ENCODE peak calls at places on chromosome 19, in ten cellular contexts. H is AG04450, T is body of pancreas, D is psoas muscle, E is ascending aorta, X is mucosa of descending colon, U is HFF-Myc, W is upper lobe of right lung, B is uterus, L is RWPE1. F is an unnamed sample.

GRCh38 chr19:38004505-38005223 is 97.7 kb downstream of the SIPA1L3 start:
- DNase-seq in X (peak), E (peak), U (peak), H (peak), L (peak), B (peak), T (peak), D (peak), W (peak), F (peak)

GRCh38 chr19:34474233-34474989 is 7.1 kb upstream of the WTIP start:
- DNase-seq in T (no peak), L (no peak), B (no peak), X (no peak), W (no peak), H (no peak), E (no peak), D (no peak), U (no peak), F (no peak)

GRCh38 chr19:47437500-47437899 is 18.2 kb upstream of the MEIS3 start:
- DNase-seq in D (no peak), E (no peak), W (no peak), H (no peak), B (no peak), T (no peak), X (no peak), L (no peak), U (no peak), F (no peak)

GRCh38 chr19:8036438-8037099 is 16.0 kb upstream of the CCL25 start:
- DNase-seq in B (no peak), L (no peak), D (no peak), X (no peak), W (no peak), E (no peak), U (no peak), T (no peak), H (no peak), F (no peak)

GRCh38 chr19:30144242-30144758 is 202.3 kb downstream of the URI1 start:
- DNase-seq in T (no peak), D (no peak), B (no peak), E (no peak), L (no peak), W (no peak), U (no peak), X (peak), H (no peak), F (no peak)

GRCh38 chr19:44212865-44213346 is 574 bp downstream of the ZNF227 start:
- DNase-seq in T (no peak), W (no peak), D (no peak), U (peak), H (no peak), E (no peak), X (no peak), B (no peak), L (peak), F (no peak)

GRCh38 chr19:39199025-39199424 is 2.3 kb downstream of the NCCRP1 start:
- DNase-seq in E (no peak), L (no peak), W (peak), U (no peak), B (peak), H (peak), X (no peak), D (no peak), T (peak), F (no peak)

GRCh38 chr19:32863841-32864240 is 5.7 kb downstream of the SLC7A9 start:
- DNase-seq in B (no peak), X (no peak), T (no peak), D (no peak), L (no peak), H (no peak), W (peak), U (no peak), E (no peak), F (no peak)

GRCh38 chr19:49459388-49459787 is 6.4 kb downstream of the ALDH16A1 start:
- DNase-seq in T (no peak), B (no peak), H (no peak), X (no peak), U (no peak), D (no peak), E (no peak), W (no peak), L (no peak), F (no peak)

GRCh38 chr19:31285744-31286143 is 63.5 kb downstream of the TSHZ3 start:
- DNase-seq in W (peak), B (peak), E (peak), T (no peak), U (no peak), L (no peak), D (no peak), X (no peak), H (peak), F (no peak)

GRCh38 chr19:2976609-2977000 is 759 bp upstream of the TLE6 start:
- DNase-seq in B (no peak), X (no peak), W (no peak), U (no peak), E (no peak), H (no peak), L (no peak), D (no peak), T (no peak), F (no peak)
- TF ChIP-seq CTCF in B (no peak), X (no peak), W (no peak), U (no peak), E (no peak), H (no peak), L (no peak), D (no peak), T (no peak), F (no peak)

GRCh38 chr19:18915639-18916038 is 3.5 kb downstream of the COPE start:
- DNase-seq in D (peak), H (no peak), L (no peak), W (no peak), U (no peak), E (no peak), T (peak), X (peak), B (no peak), F (no peak)
- TF ChIP-seq CTCF in D (peak), H (peak), L (no peak), W (peak), U (peak), E (no peak), T (no peak), X (no peak), B (peak), F (peak)

GRCh38 chr19:13899912-13900584 is 5.9 kb downstream of the BRME1 start:
- DNase-seq in X (no peak), W (no peak), H (no peak), U (no peak), E (no peak), T (no peak), B (no peak), D (no peak), L (no peak), F (no peak)

GRCh38 chr19:13902993-13903555 is 2.8 kb downstream of the BRME1 start:
- DNase-seq in B (no peak), U (no peak), D (no peak), T (no peak), X (no peak), E (no peak), W (no peak), H (no peak), L (no peak), F (no peak)

GRCh38 chr19:13894552-13894951 is 11.4 kb downstream of the BRME1 start:
- DNase-seq in H (no peak), W (no peak), X (no peak), B (no peak), T (no peak), U (no peak), E (no peak), L (no peak), D (no peak), F (no peak)

GRCh38 chr19:13896227-13896626 is 9.7 kb downstream of the BRME1 start:
- DNase-seq in D (no peak), H (no peak), E (no peak), B (no peak), X (no peak), T (no peak), L (no peak), W (no peak), U (no peak), F (no peak)

DNA sequence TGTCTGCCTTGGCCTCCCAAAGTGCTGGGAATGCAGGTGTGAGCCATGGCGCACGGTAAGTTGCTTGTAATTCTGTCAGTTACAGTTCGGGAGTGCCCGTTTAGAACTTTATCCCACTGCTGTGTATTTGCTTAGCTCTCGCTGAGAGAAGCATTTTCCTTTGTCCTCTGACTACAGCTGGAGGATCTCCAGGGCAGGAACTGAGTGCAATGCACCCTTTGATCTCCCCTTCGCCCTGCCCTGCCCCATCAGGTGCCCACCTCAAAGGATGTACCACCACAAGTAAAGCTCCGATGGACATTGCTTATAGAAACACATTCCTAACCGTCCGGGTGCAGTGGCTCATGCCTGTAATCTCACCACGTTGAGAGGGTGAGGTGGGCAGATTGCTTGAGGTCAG is 6.5 kb downstream of the BRME1 start:
- DNase-seq in E (no peak), T (no peak), H (no peak), X (peak), B (no peak), U (no peak), L (no peak), D (no peak), W (no peak), F (no peak)
- TF ChIP-seq CTCF in E (no peak), T (no peak), H (no peak), X (no peak), B (no peak), U (no peak), L (no peak), D (no peak), W (no peak), F (no peak)

GRCh38 chr19:36051236-36051635 is 2.8 kb downstream of the THAP8 start:
- DNase-seq in U (no peak), B (no peak), X (no peak), W (no peak), L (no peak), T (no peak), E (no peak), H (no peak), D (no peak), F (no peak)
- TF ChIP-seq CTCF in U (peak), B (no peak), X (no peak), W (no peak), L (no peak), T (no peak), E (no peak), H (peak), D (no peak), F (peak)

GRCh38 chr19:40702337-40703012 is 12.0 kb upstream of the NUMBL start:
- DNase-seq in U (no peak), L (no peak), B (peak), W (no peak), D (no peak), H (no peak), T (peak), X (peak), E (no peak), F (no peak)
- TF ChIP-seq CTCF in U (peak), L (no peak), B (peak), W (no peak), D (no peak), H (peak), T (no peak), X (no peak), E (no peak), F (no peak)

GRCh38 chr19:19404879-19405860 is at the start of gene GATAD2A:
- DNase-seq in E (peak), T (peak), D (peak), L (peak), X (peak), W (peak), B (peak), H (peak), U (peak), F (peak)
- TF ChIP-seq CTCF in E (peak), T (peak), D (peak), L (peak), X (peak), W (peak), B (peak), H (peak), U (no peak), F (peak)

GRCh38 chr19:2321565-2322283 is 6.7 kb downstream of the LSM7 start:
- DNase-seq in L (no peak), D (no peak), U (no peak), H (no peak), T (no peak), W (no peak), X (no peak), E (no peak), B (no peak), F (no peak)

GRCh38 chr19:2323707-2324106 is 4.7 kb downstream of the LSM7 start:
- DNase-seq in X (no peak), W (no peak), E (no peak), D (no peak), B (no peak), U (no peak), L (no peak), T (no peak), H (no peak), F (no peak)

GRCh38 chr19:2326699-2327360 is 1.6 kb downstream of the LSM7 start:
- DNase-seq in T (no peak), B (no peak), L (no peak), U (no peak), D (no peak), X (no peak), E (no peak), H (no peak), W (no peak), F (no peak)

GRCh38 chr19:2325261-2326046 is 2.9 kb downstream of the LSM7 start:
- DNase-seq in W (no peak), D (no peak), T (no peak), H (no peak), B (no peak), E (no peak), L (no peak), U (no peak), X (no peak), F (no peak)

GRCh38 chr19:2324220-2324948 is 4.0 kb downstream of the LSM7 start:
- DNase-seq in T (no peak), B (no peak), D (no peak), L (no peak), H (no peak), W (no peak), U (no peak), E (no peak), X (no peak), F (no peak)
- TF ChIP-seq CTCF in T (no peak), B (no peak), D (no peak), L (no peak), H (no peak), W (no peak), U (no peak), E (no peak), X (no peak), F (no peak)

GRCh38 chr19:46345157-46345556 is 1.7 kb upstream of the PPP5C start:
- DNase-seq in D (no peak), X (no peak), T (no peak), U (no peak), L (no peak), W (no peak), B (no peak), H (no peak), E (no peak), F (no peak)
- TF ChIP-seq CTCF in D (no peak), X (no peak), T (no peak), U (no peak), L (no peak), W (no peak), B (no peak), H (no peak), E (no peak), F (no peak)

DNA sequence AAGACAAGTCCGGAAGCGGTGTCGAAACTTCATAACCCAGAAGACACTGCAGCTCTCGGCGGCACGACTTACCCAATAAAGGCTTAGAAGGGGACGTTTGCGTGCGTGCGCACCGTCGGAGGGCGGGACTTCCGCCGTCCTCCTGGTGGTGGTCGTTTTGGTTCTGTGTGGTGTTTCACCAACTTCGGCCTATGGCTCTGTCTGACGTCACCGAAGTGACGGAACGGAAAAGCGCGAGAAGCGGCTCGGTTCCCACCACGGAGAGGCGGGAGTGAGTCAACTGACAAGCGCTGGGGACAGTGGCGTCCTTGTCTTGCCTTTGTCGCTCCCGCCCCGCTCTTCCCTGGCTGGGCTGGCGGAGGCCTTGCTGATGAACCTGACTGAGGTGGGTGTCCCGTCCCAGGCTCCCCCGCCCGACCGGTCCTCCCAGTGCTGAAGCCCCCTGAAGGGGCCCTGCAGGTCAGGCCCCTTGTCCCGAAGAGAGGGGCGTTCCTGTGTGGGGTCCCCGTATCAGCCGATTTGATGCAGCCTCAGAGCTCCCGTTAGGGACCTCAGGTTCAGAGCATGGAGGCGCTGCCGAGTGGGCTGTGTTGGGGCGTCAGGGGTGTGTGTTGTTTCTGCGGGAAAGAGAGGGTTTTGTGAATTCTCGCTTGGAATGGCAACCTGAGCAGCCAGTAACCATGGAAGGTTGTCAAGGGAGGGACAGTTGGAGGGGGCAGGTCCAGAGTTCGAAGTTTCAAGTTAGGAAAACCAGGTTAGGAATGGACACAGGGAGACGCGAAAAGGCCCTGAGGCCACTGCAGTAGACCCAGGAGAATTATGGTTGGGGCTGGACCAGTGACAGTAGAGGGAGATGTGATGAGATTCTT is at the start of gene ZNF548:
- DNase-seq in X (peak), W (peak), U (peak), E (peak), H (peak), L (peak), D (peak), T (peak), B (peak), F (peak)
- TF ChIP-seq CTCF in X (no peak), W (peak), U (no peak), E (peak), H (peak), L (no peak), D (peak), T (no peak), B (peak), F (no peak)

DNA sequence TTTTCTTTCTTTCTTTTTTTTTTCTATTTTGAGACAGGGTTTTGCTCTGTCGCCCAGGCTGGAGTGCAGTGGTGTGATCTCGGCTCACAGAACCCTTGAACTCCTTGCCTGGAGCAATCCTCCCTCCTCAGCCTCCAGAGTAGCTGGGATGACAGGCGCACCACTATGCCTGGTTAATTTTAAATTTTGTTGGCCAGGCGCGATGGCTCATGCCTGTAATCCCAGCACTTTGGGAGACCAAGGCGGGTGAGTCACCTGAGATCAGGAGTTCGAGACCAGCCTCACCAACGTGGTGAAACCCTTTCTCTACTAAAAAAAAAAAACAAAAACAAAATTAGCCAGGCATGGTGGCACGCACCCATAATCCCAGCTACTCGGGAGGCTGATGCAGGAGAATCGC is 8.7 kb upstream of the SBNO2 start:
- DNase-seq in U (no peak), W (no peak), L (no peak), D (no peak), B (no peak), H (no peak), T (no peak), X (no peak), E (no peak), F (no peak)
- TF ChIP-seq CTCF in U (no peak), W (no peak), L (no peak), D (no peak), B (no peak), H (no peak), T (no peak), X (no peak), E (no peak), F (no peak)